ENCODE peak calls at places on chromosomes 16 and 17, in nine cellular contexts. T, A, U, K, P, R, F, M and J are unnamed samples.

GRCh38 chr16:72921620-72922019 is 126.3 kb downstream of the ZFHX3 start:
- DNase-seq in R (no peak), A (no peak), F (peak; percentile 74), P (peak; percentile 18), U (no peak), M (no peak), K (no peak), T (peak; percentile 29), J (no peak)

GRCh38 chr17:75262112-75262606 is 480 bp downstream of the MRPS7 start:
- DNase-seq in A (no peak), M (peak; percentile 55), F (no peak), T (no peak), U (no peak), R (no peak), K (no peak), P (no peak), J (no peak)

GRCh38 chr16:30941600-30942420 is 7.1 kb upstream of the ORAI3 start:
- DNase-seq in P (peak; percentile 77), K (peak; percentile 70), T (peak; percentile 85), F (peak; percentile 59), A (peak; percentile 55), U (peak; percentile 67), M (peak; percentile 83), R (peak; percentile 54), J (peak; percentile 87)

GRCh38 chr16:72921106-72921505 is 126.8 kb downstream of the ZFHX3 start:
- DNase-seq in T (peak; percentile 82), R (no peak), F (no peak), M (no peak), A (no peak), K (no peak), P (no peak), U (no peak), J (no peak)

GRCh38 chr16:11236855-11237254 is 19.1 kb downstream of the SOCS1 start:
- DNase-seq in P (no peak), M (no peak), R (no peak), K (peak; percentile 95), T (no peak), U (no peak), A (no peak), F (no peak), J (no peak)

GRCh38 chr17:50169121-50169764 is 3.4 kb downstream of the SGCA start:
- DNase-seq in R (peak; percentile 55), A (peak; percentile 53), P (peak; percentile 60), T (peak; percentile 66), U (peak; percentile 56), F (peak; percentile 76), M (peak; percentile 66), K (peak; percentile 74), J (peak; percentile 37)

GRCh38 chr16:47927330-47927729 is 228.5 kb downstream of the ABCC12 start:
- DNase-seq in P (no peak), T (no peak), U (no peak), M (no peak), K (no peak), R (no peak), F (peak; percentile 42), A (no peak), J (no peak)

GRCh38 chr17:79150799-79151198 is 76.2 kb downstream of the ENGASE start:
- DNase-seq in A (no peak), K (no peak), F (no peak), M (no peak), P (no peak), U (no peak), T (no peak), R (no peak), J (no peak)

GRCh38 chr17:43721537-43722268 is 36.9 kb downstream of the SOST start:
- DNase-seq in T (no peak), K (no peak), P (no peak), F (no peak), M (no peak), R (no peak), A (no peak), U (no peak), J (no peak)

GRCh38 chr16:11141409-11142260 is 114.4 kb downstream of the SOCS1 start:
- DNase-seq in R (no peak), P (no peak), A (peak; percentile 54), U (no peak), M (no peak), T (no peak), F (no peak), K (no peak), J (no peak)

GRCh38 chr17:82804442-82805191 is 35.2 kb downstream of the ZNF750 start:
- DNase-seq in P (peak; percentile 61), T (no peak), R (no peak), M (no peak), F (peak; percentile 39), K (no peak), A (no peak), U (no peak), J (no peak)

GRCh38 chr16:60413969-60414368 is 1622.3 kb downstream of the CDH8 start:
- DNase-seq in T (no peak), R (no peak), P (no peak), A (no peak), K (no peak), U (no peak), M (no peak), F (no peak), J (no peak)

GRCh38 chr16:65938083-65938482 is 428.4 kb upstream of the CDH5 start:
- DNase-seq in K (no peak), A (no peak), U (no peak), P (no peak), M (no peak), R (no peak), F (no peak), T (no peak), J (no peak)

GRCh38 chr16:3835089-3835602 is 45.4 kb downstream of the CREBBP start:
- DNase-seq in M (no peak), T (no peak), R (no peak), F (no peak), K (no peak), P (no peak), A (no peak), U (no peak), J (no peak)

GRCh38 chr16:2869502-2870064 is 11.6 kb upstream of the PRSS22 start:
- DNase-seq in F (no peak), U (no peak), P (no peak), A (no peak), K (no peak), R (no peak), M (no peak), T (no peak), J (no peak)

GRCh38 chr17:7867881-7868329 is 10.1 kb downstream of the CYB5D1 start:
- DNase-seq in M (no peak), R (no peak), F (no peak), T (peak; percentile 65), K (no peak), P (no peak), U (no peak), A (no peak), J (peak; percentile 33)

GRCh38 chr16:2450535-2450934 is 9.4 kb upstream of the TEDC2 start:
- DNase-seq in P (no peak), T (no peak), K (no peak), M (no peak), A (no peak), U (no peak), F (no peak), R (no peak), J (no peak)

GRCh38 chr16:10878644-10879498 is 1.9 kb downstream of the CIITA start:
- DNase-seq in M (peak; percentile 51), U (no peak), A (peak; percentile 8), F (peak; percentile 26), T (peak; percentile 67), P (peak; percentile 51), K (no peak), R (no peak), J (peak; percentile 86)

GRCh38 chr16:67917852-67918236 is 13.8 kb downstream of the CTRL start:
- DNase-seq in U (no peak), K (no peak), F (peak; percentile 74), T (peak; percentile 40), R (peak; percentile 26), M (peak; percentile 85), A (peak; percentile 84), P (no peak), J (no peak)

GRCh38 chr16:75603241-75603640 is 19.8 kb downstream of the ADAT1 start:
- DNase-seq in R (no peak), A (no peak), P (no peak), M (no peak), T (no peak), F (no peak), K (no peak), U (no peak), J (no peak)

GRCh38 chr17:63116228-63116627 is 150.2 kb downstream of the TANC2 start:
- DNase-seq in U (no peak), M (peak; percentile 22), R (no peak), A (no peak), P (no peak), K (no peak), F (no peak), T (no peak), J (no peak)